ENCODE peak calls at places on chromosomes 11 and 22, in four cellular contexts. D is heart right ventricle, L is AG08395, X is iris pigment epithelial cell. R is an unnamed sample.

GRCh38 chr22:23153994-23154393 is 8.7 kb downstream of the RAB36 start:
- DNase-seq in D (no peak), L (no peak), X (no peak), R (no peak)

GRCh38 chr22:45852826-45853225 is 124.1 kb downstream of the WNT7B start:
- DNase-seq in D (no peak), L (no peak), X (no peak), R (no peak)

GRCh38 chr22:20021196-20022181 is 579 bp downstream of the TANGO2 start:
- DNase-seq in D (peak; percentile 84), L (peak; percentile 68), X (peak; percentile 21), R (peak; percentile 35)

GRCh38 chr11:102287963-102288744 is 29.1 kb upstream of the BIRC3 start:
- DNase-seq in D (peak; percentile 55), L (peak; percentile 82), X (peak; percentile 73), R (peak; percentile 78)

GRCh38 chr22:22023581-22024137 is 41.1 kb upstream of the TOP3B start:
- DNase-seq in D (no peak), L (no peak), X (no peak), R (no peak)

GRCh38 chr11:105609832-105610781 is at the start of gene GRIA4:
- DNase-seq in D (no peak), L (peak; percentile 46), X (peak; percentile 69), R (peak; percentile 88)

GRCh38 chr11:30863177-30863576 is 277.0 kb upstream of the MPPED2 start:
- DNase-seq in D (no peak), L (no peak), X (no peak), R (no peak)

GRCh38 chr11:68343761-68344256 is 31.4 kb downstream of the LRP5 start:
- DNase-seq in D (no peak), L (no peak), X (no peak), R (no peak)

GRCh38 chr11:121282886-121283502 is 9.6 kb upstream of the SC5D start:
- DNase-seq in D (no peak), L (no peak), X (no peak), R (no peak)

GRCh38 chr11:130069684-130070108 is at the start of gene APLP2:
- DNase-seq in D (peak; percentile 100), L (peak; percentile 97), X (peak; percentile 98), R (peak; percentile 98)

GRCh38 chr22:49976439-49977175 is 16.0 kb downstream of the PIM3 start:
- DNase-seq in D (no peak), L (no peak), X (no peak), R (no peak)

GRCh38 chr11:1388763-1389102 is 1.0 kb upstream of the BRSK2 start:
- DNase-seq in D (no peak), L (no peak), X (no peak), R (no peak)

GRCh38 chr11:123238297-123238696 is 43.2 kb upstream of the CLMP start:
- DNase-seq in D (peak; percentile 10), L (no peak), X (peak; percentile 59), R (no peak)

GRCh38 chr11:132028380-132029240 is 658.2 kb downstream of the NTM start:
- DNase-seq in D (peak; percentile 11), L (peak; percentile 32), X (peak; percentile 76), R (peak; percentile 61)

GRCh38 chr11:21142007-21142406 is 472.6 kb downstream of the NELL1 start:
- DNase-seq in D (no peak), L (no peak), X (no peak), R (no peak)

GRCh38 chr11:126710804-126711399 is 289.7 kb downstream of the KIRREL3 start:
- DNase-seq in D (no peak), L (no peak), X (no peak), R (no peak)

GRCh38 chr11:69918938-69919650 is 99.9 kb upstream of the FGF3 start:
- DNase-seq in D (peak; percentile 80), L (peak; percentile 76), X (peak; percentile 53), R (peak; percentile 65)

GRCh38 chr11:20367313-20367948 is 3.9 kb downstream of the HTATIP2 start:
- DNase-seq in D (no peak), L (peak; percentile 95), X (peak; percentile 91), R (peak; percentile 91)

GRCh38 chr11:92628401-92629292 is 340.8 kb upstream of the MTNR1B start:
- DNase-seq in D (no peak), L (peak; percentile 4), X (peak; percentile 7), R (no peak)

GRCh38 chr11:61683961-61684869 is 4.0 kb downstream of the DAGLA start:
- DNase-seq in D (no peak), L (no peak), X (peak; percentile 57), R (no peak)

GRCh38 chr11:8283510-8284272 is 20.0 kb upstream of the LMO1 start:
- DNase-seq in D (no peak), L (no peak), X (no peak), R (peak; percentile 18)

GRCh38 chr11:119861160-119861559 is 132.2 kb upstream of the NECTIN1 start:
- DNase-seq in D (no peak), L (no peak), X (no peak), R (no peak)

GRCh38 chr11:4851033-4851432 is 2.0 kb upstream of the OR51S1 start:
- DNase-seq in D (peak; percentile 29), L (peak; percentile 2), X (peak; percentile 44), R (no peak)

GRCh38 chr11:123800041-123800440 is 6.1 kb downstream of the OR6M1 start:
- DNase-seq in D (no peak), L (no peak), X (no peak), R (no peak)

GRCh38 chr11:75346912-75347647 is 4.4 kb downstream of the ARRB1 start:
- DNase-seq in D (no peak), L (peak; percentile 55), X (peak; percentile 44), R (peak; percentile 66)

GRCh38 chr22:35327690-35328471 is 28.2 kb downstream of the TOM1 start:
- DNase-seq in D (no peak), L (no peak), X (no peak), R (no peak)